ENCODE peak calls at places on chromosomes 2 and 18, in ten cellular contexts. C is esophagus muscularis mucosa, P is GM12865, B is K562, Q is PC-9, E is fibroblast of mammary gland, U is AG09309, X is heart right ventricle, S is left ventricle myocardium inferior, K is fibroblast of villous mesenchyme. R is an unnamed sample.

GRCh38 chr18:27447530-27447929 is 262.4 kb upstream of the CHST9 start:
- DNase-seq in C (no peak), P (no peak), S (no peak), Q (no peak), X (no peak), U (no peak), B (no peak), E (no peak), K (no peak), R (no peak)

GRCh38 chr2:60882971-60883753 is 1.8 kb downstream of the REL start:
- DNase-seq in K (peak), Q (no peak), S (no peak), E (peak), P (peak), U (no peak), C (no peak), X (no peak), B (peak), R (peak)

GRCh38 chr18:56933472-56933871 is 213.4 kb upstream of the BOD1L2 start:
- DNase-seq in X (no peak), Q (no peak), E (no peak), S (no peak), P (no peak), B (no peak), U (no peak), K (no peak), C (no peak), R (no peak)

GRCh38 chr2:96139181-96139758 is 968 bp upstream of the ASTL start:
- DNase-seq in C (no peak), B (no peak), Q (no peak), P (no peak), X (no peak), K (no peak), U (no peak), S (no peak), E (no peak), R (no peak)

GRCh38 chr2:96931461-96931860 is 54.9 kb downstream of the FAM178B start:
- DNase-seq in S (no peak), K (no peak), C (no peak), P (no peak), X (no peak), U (no peak), Q (no peak), B (no peak), E (no peak), R (no peak)

GRCh38 chr18:54359233-54359632 is 1.5 kb downstream of the C18orf54 start:
- DNase-seq in C (no peak), S (no peak), P (no peak), B (peak), K (peak), E (peak), U (no peak), X (no peak), Q (no peak), R (peak)

GRCh38 chr18:10386956-10387355 is 67.5 kb upstream of the APCDD1 start:
- DNase-seq in B (no peak), K (no peak), P (no peak), S (no peak), E (no peak), X (no peak), Q (no peak), U (no peak), C (no peak), R (no peak)

GRCh38 chr2:68320118-68320641 is 431 bp upstream of the CNRIP1 start:
- DNase-seq in X (peak), Q (no peak), C (no peak), P (no peak), S (no peak), E (no peak), K (no peak), U (no peak), B (peak), R (no peak)

GRCh38 chr2:176192351-176192750 is 3.9 kb downstream of the HOXD1 start:
- DNase-seq in B (no peak), P (no peak), Q (no peak), E (no peak), U (no peak), X (no peak), K (no peak), S (no peak), C (no peak), R (no peak)

GRCh38 chr2:210459407-210459806 is 17.2 kb downstream of the LANCL1 start:
- DNase-seq in Q (no peak), K (no peak), E (no peak), C (no peak), X (no peak), P (no peak), S (no peak), U (no peak), B (no peak), R (no peak)

GRCh38 chr2:217707116-217707742 is 295.6 kb downstream of the TNS1 start:
- DNase-seq in E (peak), U (no peak), Q (peak), K (peak), C (no peak), X (no peak), P (no peak), B (no peak), S (no peak), R (no peak)

GRCh38 chr2:1055014-1055595 is 104.5 kb downstream of the SNTG2 start:
- DNase-seq in U (peak), E (peak), Q (no peak), X (no peak), K (peak), B (no peak), P (no peak), S (no peak), C (no peak), R (peak)

GRCh38 chr2:47078541-47079482 is 76.3 kb downstream of the STPG4 start:
- DNase-seq in X (no peak), C (no peak), Q (peak), E (no peak), B (peak), S (no peak), K (no peak), P (no peak), U (no peak), R (no peak)

GRCh38 chr2:102143450-102143985 is 972 bp downstream of the IL1R1 start:
- DNase-seq in S (no peak), X (peak), K (peak), E (peak), U (no peak), P (no peak), Q (no peak), B (peak), C (no peak), R (peak)

GRCh38 chr2:197986977-197987376 is 182.6 kb downstream of the PLCL1 start:
- DNase-seq in U (no peak), E (peak), B (no peak), Q (no peak), X (no peak), P (no peak), K (peak), S (no peak), C (no peak), R (peak)

GRCh38 chr2:51505533-51505932 is 473.6 kb upstream of the NRXN1 start:
- DNase-seq in K (no peak), E (no peak), B (no peak), U (no peak), S (no peak), P (no peak), Q (no peak), X (no peak), C (no peak), R (no peak)

GRCh38 chr2:199760574-199760973 is 90.4 kb downstream of the FTCDNL1 start:
- DNase-seq in S (no peak), P (no peak), B (no peak), U (no peak), X (no peak), K (no peak), Q (no peak), C (no peak), E (no peak), R (no peak)

GRCh38 chr2:119713819-119714490 is 35.0 kb downstream of the TMEM177 start:
- DNase-seq in Q (no peak), S (no peak), X (no peak), P (no peak), C (no peak), U (no peak), K (no peak), B (no peak), E (no peak), R (no peak)

GRCh38 chr2:131394147-131394931 is 30.4 kb upstream of the RAB6D start:
- DNase-seq in K (no peak), X (no peak), Q (no peak), B (peak), S (no peak), U (no peak), C (peak), E (no peak), P (no peak), R (peak)

GRCh38 chr2:85791704-85792565 is 38.1 kb downstream of the ATOH8 start:
- DNase-seq in B (no peak), Q (no peak), U (no peak), E (no peak), K (peak), X (no peak), P (no peak), C (no peak), S (no peak), R (no peak)

GRCh38 chr2:164068063-164068462 is 332.3 kb upstream of the FIGN start:
- DNase-seq in Q (no peak), X (no peak), E (no peak), C (no peak), K (no peak), U (no peak), B (no peak), S (no peak), P (no peak), R (no peak)

GRCh38 chr2:12636837-12637581 is 79.7 kb upstream of the TRIB2 start:
- DNase-seq in B (no peak), C (no peak), E (no peak), Q (no peak), P (no peak), S (no peak), K (no peak), X (no peak), U (no peak), R (no peak)

GRCh38 chr18:73948497-73948896 is 199.1 kb downstream of the FBXO15 start:
- DNase-seq in E (peak), S (no peak), B (no peak), P (no peak), X (no peak), Q (no peak), U (no peak), C (peak), K (peak), R (peak)

GRCh38 chr18:70469916-70470315 is 181.1 kb downstream of the SOCS6 start:
- DNase-seq in S (no peak), Q (no peak), K (no peak), X (no peak), P (no peak), U (no peak), C (no peak), B (no peak), E (no peak), R (no peak)

GRCh38 chr2:227462463-227462951 is 9.4 kb upstream of the AGFG1 start:
- DNase-seq in X (no peak), C (no peak), P (peak), B (no peak), K (peak), S (no peak), E (no peak), U (no peak), Q (peak), R (no peak)

DNA sequence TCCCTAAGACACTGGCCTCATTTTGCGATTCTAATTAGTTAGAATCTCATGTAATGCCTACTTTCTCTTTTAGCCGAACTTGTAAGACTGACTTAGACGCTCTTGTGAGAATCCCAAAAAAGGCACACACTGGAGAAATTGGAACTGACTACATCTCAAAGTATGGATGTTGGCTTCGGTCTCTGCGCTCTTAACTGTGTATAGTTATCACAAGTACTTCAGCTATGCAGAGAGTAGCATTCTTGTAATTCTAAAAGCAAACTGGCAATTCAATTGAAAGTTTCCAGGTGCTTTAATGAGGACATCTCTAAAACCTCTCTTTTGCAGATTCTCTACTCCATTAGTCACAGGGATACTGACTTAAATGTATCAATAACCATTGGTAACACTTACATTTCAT is 567.9 kb downstream of the DCC start:
- DNase-seq in Q (no peak), B (no peak), C (no peak), K (no peak), P (no peak), U (no peak), S (no peak), X (no peak), E (no peak), R (no peak)
- H3K4me3 ChIP-seq in Q (peak), B (no peak), C (no peak), K (no peak), P (no peak), U (no peak), S (no peak), X (no peak), E (no peak), R (no peak)

DNA sequence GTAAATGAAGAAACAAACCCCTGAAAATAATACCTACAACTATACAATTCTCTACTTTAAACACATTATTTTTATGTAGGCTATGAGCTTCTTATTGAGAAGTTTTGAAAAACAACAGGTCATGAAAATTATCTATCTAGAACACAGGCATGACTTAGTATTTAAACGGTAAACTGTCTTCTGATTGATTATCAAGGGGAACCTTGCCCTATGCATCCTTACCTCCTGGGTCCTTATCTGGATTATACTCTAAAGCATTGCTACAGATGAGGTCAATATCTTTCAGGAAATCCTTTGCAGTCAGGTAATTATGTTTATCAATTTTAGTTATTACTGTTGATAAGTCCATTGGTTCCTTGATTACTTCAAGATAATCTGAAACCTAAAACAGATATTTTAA is 144.3 kb downstream of the ATAD2B start:
- DNase-seq in X (no peak), C (no peak), S (no peak), K (no peak), E (no peak), Q (no peak), P (no peak), B (no peak), U (no peak), R (no peak)
- TF ChIP-seq CTCF in X (no peak), C (no peak), S (no peak), K (no peak), E (no peak), Q (no peak), P (no peak), B (no peak), U (no peak), R (no peak)

GRCh38 chr18:61556862-61557261 is 223.6 kb downstream of the CDH20 start:
- DNase-seq in K (no peak), S (no peak), B (no peak), U (no peak), E (no peak), C (peak), Q (no peak), P (no peak), X (no peak), R (no peak)

GRCh38 chr18:61554117-61554776 is 221.0 kb downstream of the CDH20 start:
- DNase-seq in S (no peak), B (no peak), Q (no peak), K (no peak), P (no peak), X (no peak), C (peak), U (no peak), E (no peak), R (no peak)

GRCh38 chr18:61551586-61551985 is 218.4 kb downstream of the CDH20 start:
- DNase-seq in C (peak), P (peak), K (peak), E (peak), B (peak), Q (peak), S (no peak), X (peak), U (peak), R (peak)

GRCh38 chr18:61556316-61556715 is 223.1 kb downstream of the CDH20 start:
- DNase-seq in K (no peak), E (no peak), C (peak), U (no peak), X (no peak), Q (no peak), P (no peak), B (no peak), S (no peak), R (no peak)

DNA sequence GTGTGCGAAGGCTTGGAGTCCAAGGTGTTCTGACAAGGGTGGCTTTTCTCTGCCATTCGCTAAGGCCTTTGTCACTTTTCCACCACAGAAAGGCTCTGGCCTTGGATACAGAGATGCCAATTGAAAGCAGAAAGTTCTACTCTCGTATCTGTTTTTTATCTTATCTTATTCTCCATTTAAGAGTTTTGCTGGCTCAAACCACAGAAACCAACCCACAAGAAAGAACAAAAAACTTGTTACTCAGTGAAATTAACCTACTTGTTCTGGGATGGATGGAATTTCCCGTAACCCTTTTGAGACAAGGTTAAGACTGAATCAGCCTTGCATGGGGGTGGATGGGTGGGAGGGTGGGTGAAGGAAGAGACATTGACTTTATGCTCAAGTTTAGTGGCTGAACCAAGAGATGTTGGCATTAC is 221.7 kb downstream of the CDH20 start:
- DNase-seq in X (no peak), C (peak), U (no peak), K (no peak), E (no peak), B (no peak), Q (no peak), P (no peak), S (no peak), R (no peak)
- H3K4me3 ChIP-seq in X (no peak), C (no peak), U (no peak), K (no peak), E (no peak), B (no peak), Q (no peak), P (no peak), S (no peak), R (no peak)

GRCh38 chr2:48205137-48205798 is 299.0 kb upstream of the FBXO11 start:
- DNase-seq in U (no peak), P (peak), K (peak), E (no peak), C (no peak), S (no peak), X (no peak), Q (no peak), B (peak), R (peak)
- TF ChIP-seq CTCF in U (no peak), P (peak), K (peak), E (peak), C (peak), S (no peak), X (peak), Q (no peak), B (peak), R (no peak)

DNA sequence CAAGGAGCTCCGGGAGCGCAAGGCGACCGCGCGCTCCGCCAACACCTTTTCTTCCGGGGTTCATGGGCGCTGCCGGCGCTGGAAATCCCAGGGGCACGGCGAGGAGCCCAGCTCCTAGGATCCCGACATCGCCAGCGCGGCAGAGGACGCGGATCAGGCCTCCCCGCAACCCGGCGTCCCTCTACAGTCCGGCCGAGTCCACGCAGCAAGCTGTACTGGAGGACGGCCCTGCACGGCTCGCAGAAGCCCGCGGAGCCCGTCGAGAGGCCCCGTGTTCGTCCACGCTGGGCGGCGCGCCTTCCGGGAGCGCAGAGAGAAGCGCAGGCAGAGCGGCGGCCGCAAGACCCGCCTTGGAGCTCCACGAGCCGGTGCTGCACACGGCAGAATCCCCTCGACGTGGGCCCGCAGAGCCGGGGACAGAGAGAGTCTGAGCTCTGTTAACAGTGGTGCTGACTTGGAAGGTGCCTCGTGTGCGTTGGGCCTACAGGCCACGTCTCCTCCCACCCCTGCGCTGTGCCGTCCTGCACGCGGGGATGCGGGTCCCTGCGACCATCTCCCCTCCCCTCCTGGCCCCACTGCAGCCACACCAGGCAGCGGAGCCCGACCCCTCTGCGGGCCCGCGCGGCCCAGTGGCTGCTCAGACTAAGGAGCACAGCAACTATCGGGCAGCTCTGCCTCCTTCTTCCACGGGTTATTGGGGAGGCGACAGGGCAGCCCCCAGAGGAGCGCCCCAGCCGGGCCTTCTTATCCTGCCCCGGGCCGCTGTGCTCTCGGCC is 28.1 kb upstream of the PTPN2 start:
- DNase-seq in Q (no peak), U (no peak), K (no peak), C (no peak), P (no peak), E (no peak), S (no peak), X (no peak), B (no peak), R (no peak)
- H3K4me3 ChIP-seq in Q (no peak), U (no peak), K (no peak), C (peak), P (no peak), E (no peak), S (peak), X (no peak), B (no peak), R (no peak)

DNA sequence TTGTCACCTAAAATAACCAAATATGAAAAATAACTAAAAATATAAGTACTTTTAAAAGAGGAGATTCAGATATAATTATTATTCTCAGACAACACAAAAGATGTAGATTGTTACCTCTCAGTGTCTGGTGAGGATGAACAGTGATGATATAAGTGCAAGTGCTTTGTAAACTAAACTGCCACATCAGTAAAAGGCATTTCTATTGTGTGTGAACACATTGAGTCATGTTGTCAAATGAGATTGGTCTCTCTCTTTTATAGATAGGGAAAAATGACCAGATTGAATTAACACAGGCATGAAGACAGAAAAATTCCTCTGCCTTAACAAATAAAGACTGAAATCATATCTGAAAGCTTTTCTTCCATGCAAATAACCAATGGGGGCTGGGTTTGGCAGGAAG is 182.4 kb upstream of the TMEFF2 start:
- DNase-seq in P (no peak), S (no peak), B (no peak), E (no peak), Q (no peak), X (no peak), K (no peak), C (no peak), U (no peak), R (no peak)
- TF ChIP-seq CTCF in P (no peak), S (no peak), B (no peak), E (no peak), Q (no peak), X (no peak), K (no peak), C (no peak), U (no peak), R (no peak)

R was measured in foreskin fibroblast.